ENCODE peak calls at places on chromosomes 16 and 17, in five cellular contexts. Y is T-helper 2 cell; P is heart right ventricle; B is activated CD4-positive, alpha-beta T cell treated with anti-CD3 and anti-CD28 coated beads, Interleukin-2, amount 10 ng/mL, durations not matched to agents 7 days and 5 days; Z is cerebellar nuclear complex. D is an unnamed sample.

GRCh38 chr17:4523946-4524345 is 25.3 kb downstream of the SPNS2 start:
- DNase-seq in P (no peak), Y (no peak), Z (no peak), B (no peak), D (no peak)

GRCh38 chr17:38459556-38459955 is 31.3 kb downstream of the ARHGAP23 start:
- DNase-seq in P (no peak), Z (no peak), B (no peak), Y (no peak), D (peak; percentile 69)

GRCh38 chr17:78576389-78577112 is 645 bp downstream of the DNAH17 start:
- DNase-seq in B (no peak), Y (no peak), Z (no peak), P (peak; percentile 49), D (no peak)

GRCh38 chr16:85173981-85174751 is 61.9 kb upstream of the CIBAR2 start:
- DNase-seq in Y (no peak), P (no peak), B (no peak), Z (no peak), D (no peak)

GRCh38 chr17:7982666-7983065 is 19.7 kb upstream of the GUCY2D start:
- DNase-seq in Z (no peak), B (no peak), Y (no peak), P (no peak), D (no peak)

GRCh38 chr17:57552114-57552601 is 192.9 kb downstream of the CCDC182 start:
- DNase-seq in P (peak; percentile 37), Y (no peak), B (peak; percentile 18), Z (no peak), D (no peak)

GRCh38 chr17:28985950-28986713 is 19.7 kb downstream of the SEZ6 start:
- DNase-seq in B (no peak), P (no peak), Z (no peak), Y (no peak), D (no peak)

GRCh38 chr16:48829361-48829760 is 219.4 kb upstream of the N4BP1 start:
- DNase-seq in Y (no peak), Z (no peak), P (no peak), B (no peak), D (no peak)

GRCh38 chr16:13143551-13143950 is 242.2 kb downstream of the SHISA9 start:
- DNase-seq in B (no peak), P (no peak), Z (no peak), Y (no peak), D (no peak)

GRCh38 chr17:71899317-71899716 is 221.5 kb upstream of the SOX9 start:
- DNase-seq in Y (no peak), B (no peak), P (no peak), Z (no peak), D (no peak)

GRCh38 chr16:82835487-82836160 is 208.9 kb downstream of the CDH13 start:
- DNase-seq in B (no peak), P (no peak), Y (no peak), Z (no peak), D (no peak)

GRCh38 chr16:55682086-55682485 is 26.3 kb downstream of the SLC6A2 start:
- DNase-seq in Y (no peak), Z (no peak), P (no peak), B (no peak), D (no peak)

GRCh38 chr17:28227278-28228108 is 91.5 kb upstream of the TMEM97 start:
- DNase-seq in P (peak; percentile 24), Y (no peak), Z (no peak), B (peak; percentile 14), D (no peak)

GRCh38 chr17:50123649-50124349 is 6.2 kb downstream of the SAMD14 start:
- DNase-seq in P (no peak), Z (no peak), B (no peak), Y (no peak), D (no peak)

GRCh38 chr17:18380471-18381157 is 3.0 kb downstream of the EVPLL start:
- DNase-seq in Z (no peak), Y (no peak), B (no peak), P (no peak), D (no peak)

D was measured in gastrocnemius medialis.